ENCODE peak calls at places on chromosome 1, in five cellular contexts. E, O, R, A and Y are unnamed samples.
A peak's percentile ranks its signal among the peaks of the same experiment; 100 is the strongest.

GRCh38 chr1:26349196-26349885 is 4.6 kb downstream of the CRYBG2 start:
- DNase-seq in E (no peak), O (peak; percentile 85), R (no peak), A (no peak), Y (no peak)

GRCh38 chr1:177471244-177471643 is 300.5 kb downstream of the BRINP2 start:
- DNase-seq in A (no peak), O (peak; percentile 17), E (no peak), R (no peak), Y (no peak)

GRCh38 chr1:41802532-41803501 is 115.9 kb downstream of the HIVEP3 start:
- DNase-seq in R (peak; percentile 60), O (peak; percentile 31), A (no peak), E (peak; percentile 66), Y (no peak)

GRCh38 chr1:8663915-8664331 is 153.5 kb downstream of the RERE start:
- DNase-seq in A (no peak), R (no peak), O (peak; percentile 37), E (peak; percentile 70), Y (no peak)

GRCh38 chr1:219312967-219313366 is 139.3 kb downstream of the LYPLAL1 start:
- DNase-seq in R (no peak), A (no peak), O (peak; percentile 37), E (no peak), Y (peak; percentile 57)

GRCh38 chr1:234065794-234066447 is 161.4 kb downstream of the SLC35F3 start:
- DNase-seq in R (peak; percentile 84), E (peak; percentile 66), A (peak; percentile 84), O (peak; percentile 42), Y (peak; percentile 17)

GRCh38 chr1:67285780-67286488 is 21.7 kb upstream of the IL12RB2 start:
- DNase-seq in O (peak; percentile 71), E (no peak), A (no peak), R (no peak), Y (no peak)

GRCh38 chr1:168892945-168893344 is 163.9 kb upstream of the DPT start:
- DNase-seq in E (no peak), R (no peak), O (no peak), A (no peak), Y (no peak)

GRCh38 chr1:182442333-182442732 is 7.6 kb upstream of the RGSL1 start:
- DNase-seq in A (no peak), O (no peak), R (no peak), E (no peak), Y (no peak)

GRCh38 chr1:211375286-211375818 is 48.7 kb downstream of the TRAF5 start:
- DNase-seq in R (no peak), A (no peak), O (no peak), E (no peak), Y (no peak)

GRCh38 chr1:161198877-161199431 is at the start of gene ADAMTS4:
- DNase-seq in A (no peak), E (no peak), R (peak; percentile 87), O (no peak), Y (peak; percentile 68)

GRCh38 chr1:109655624-109656519 is at the start of gene GSTM4:
- DNase-seq in E (peak; percentile 89), O (no peak), R (peak; percentile 80), A (peak; percentile 71), Y (peak; percentile 62)

GRCh38 chr1:161848676-161849075 is 82.6 kb downstream of the ATF6 start:
- DNase-seq in R (no peak), O (no peak), E (no peak), A (no peak), Y (no peak)

GRCh38 chr1:33322870-33323585 is 2.1 kb upstream of the A3GALT2 start:
- DNase-seq in E (no peak), A (no peak), R (no peak), O (no peak), Y (no peak)

GRCh38 chr1:102863704-102864103 is 244.6 kb downstream of the COL11A1 start:
- DNase-seq in A (no peak), E (no peak), R (no peak), O (no peak), Y (no peak)

GRCh38 chr1:245587435-245588105 is 432.8 kb downstream of the KIF26B start:
- DNase-seq in R (no peak), E (no peak), O (no peak), A (no peak), Y (no peak)

GRCh38 chr1:3543076-3544049 is 67.9 kb downstream of the MEGF6 start:
- DNase-seq in O (peak; percentile 7), A (no peak), R (no peak), E (no peak), Y (peak; percentile 39)

GRCh38 chr1:97996880-97997279 is 76.0 kb upstream of the DPYD start:
- DNase-seq in E (no peak), O (peak; percentile 5), R (no peak), A (no peak), Y (peak; percentile 59)

GRCh38 chr1:2507744-2508155 is 18.6 kb downstream of the PANK4 start:
- DNase-seq in E (no peak), O (no peak), A (no peak), R (no peak), Y (no peak)

GRCh38 chr1:23904748-23905357 is 8.3 kb downstream of the CNR2 start:
- DNase-seq in R (no peak), E (no peak), O (no peak), A (no peak), Y (no peak)

GRCh38 chr1:34749983-34750382 is 4.9 kb upstream of the GJB5 start:
- DNase-seq in R (no peak), O (no peak), E (no peak), A (no peak), Y (no peak)

GRCh38 chr1:105830614-105831146 is 1225.8 kb upstream of the PRMT6 start:
- DNase-seq in A (no peak), O (peak; percentile 9), R (no peak), E (peak; percentile 40), Y (no peak)

GRCh38 chr1:54850082-54850730 is 36.8 kb downstream of the DHCR24 start:
- DNase-seq in E (no peak), O (peak; percentile 54), R (no peak), A (no peak), Y (no peak)

GRCh38 chr1:5478156-5478695 is 514.0 kb downstream of the NPHP4 start:
- DNase-seq in E (no peak), A (no peak), R (no peak), O (no peak), Y (no peak)

GRCh38 chr1:222079546-222079945 is 337.7 kb upstream of the DUSP10 start:
- DNase-seq in O (no peak), R (no peak), E (no peak), A (no peak), Y (no peak)

GRCh38 chr1:205766570-205766969 is 8.7 kb downstream of the RAB29 start:
- DNase-seq in R (no peak), O (no peak), E (no peak), A (no peak), Y (no peak)

GRCh38 chr1:211738709-211739301 is 63.4 kb upstream of the NEK2 start:
- DNase-seq in R (no peak), E (no peak), O (no peak), A (no peak), Y (no peak)

GRCh38 chr1:39474810-39475209 is 16.6 kb upstream of the BMP8A start:
- DNase-seq in A (no peak), E (no peak), O (no peak), R (no peak), Y (no peak)

GRCh38 chr1:231616667-231617066 is 9.9 kb upstream of the DISC1 start:
- DNase-seq in E (no peak), O (no peak), R (no peak), A (no peak), Y (no peak)

GRCh38 chr1:54814148-54814498 is 13.0 kb upstream of the TTC22 start:
- DNase-seq in E (no peak), R (no peak), A (no peak), O (no peak), Y (no peak)

GRCh38 chr1:212432163-212432705 is 486 bp upstream of the NENF start:
- DNase-seq in A (no peak), R (no peak), E (no peak), O (no peak), Y (no peak)